ENCODE peak calls at places on chromosomes 16 and 17, in six cellular contexts. D is BJ; K is left ventricle myocardium inferior; U is CD8-positive, alpha-beta memory T cell; X is uterus; Q is body of pancreas. F is an unnamed sample. For H3K36me3, the result is how much of the 10 kb centered on the place peaks cover.

GRCh38 chr16:65295527-65295926 is 173.7 kb upstream of the CDH11 start:
- DNase-seq in D (no peak), K (no peak), U (no peak), X (no peak), Q (no peak), F (no peak)

GRCh38 chr16:52578007-52578828 is 31.3 kb upstream of the TOX3 start:
- DNase-seq in D (no peak), K (no peak), U (no peak), X (no peak), Q (no peak), F (no peak)

GRCh38 chr16:22631264-22631663 is 120.6 kb downstream of the NPIPB5 start:
- DNase-seq in D (no peak), K (no peak), U (no peak), X (no peak), Q (no peak), F (no peak)

GRCh38 chr17:1764274-1764673 is 2.4 kb downstream of the SERPINF1 start:
- DNase-seq in D (peak), K (peak), U (peak), X (peak), Q (no peak), F (peak)

GRCh38 chr16:88691924-88692560 is 5.7 kb upstream of the SNAI3 start:
- DNase-seq in D (no peak), K (no peak), U (no peak), X (no peak), Q (no peak), F (no peak)

GRCh38 chr17:3448059-3448630 is 14.5 kb upstream of the OR1E2 start:
- DNase-seq in D (no peak), K (no peak), U (no peak), X (no peak), Q (no peak), F (no peak)

GRCh38 chr16:65658339-65659275 is 536.7 kb upstream of the CDH11 start:
- DNase-seq in D (peak), K (no peak), U (no peak), X (peak), Q (no peak), F (no peak)

GRCh38 chr16:79658301-79659001 is 57.9 kb upstream of the MAF start:
- DNase-seq in D (no peak), K (no peak), U (no peak), X (no peak), Q (no peak), F (no peak)

GRCh38 chr17:7745748-7746470 is 28.4 kb downstream of the DNAH2 start:
- DNase-seq in D (peak), K (no peak), U (no peak), X (peak), Q (no peak), F (no peak)

GRCh38 chr17:7839199-7839889 is 5.3 kb downstream of the KDM6B start:
- DNase-seq in D (no peak), K (no peak), U (peak), X (no peak), Q (no peak), F (no peak)

GRCh38 chr17:32569171-32570080 is 82.6 kb downstream of the CDK5R1 start:
- DNase-seq in D (no peak), K (no peak), U (no peak), X (no peak), Q (no peak), F (no peak)

GRCh38 chr17:21106316-21106715 is 20.4 kb upstream of the DHRS7B start:
- DNase-seq in D (no peak), K (no peak), U (no peak), X (no peak), Q (no peak), F (no peak)

GRCh38 chr17:21105081-21105480 is 21.7 kb upstream of the DHRS7B start:
- DNase-seq in D (no peak), K (no peak), U (no peak), X (no peak), Q (no peak), F (no peak)

GRCh38 chr17:21113106-21113690 is 13.6 kb upstream of the DHRS7B start:
- DNase-seq in D (no peak), K (no peak), U (no peak), X (no peak), Q (no peak), F (no peak)

GRCh38 chr17:21104608-21105007 is 22.2 kb upstream of the DHRS7B start:
- DNase-seq in D (no peak), K (no peak), U (no peak), X (no peak), Q (no peak), F (no peak)

DNA sequence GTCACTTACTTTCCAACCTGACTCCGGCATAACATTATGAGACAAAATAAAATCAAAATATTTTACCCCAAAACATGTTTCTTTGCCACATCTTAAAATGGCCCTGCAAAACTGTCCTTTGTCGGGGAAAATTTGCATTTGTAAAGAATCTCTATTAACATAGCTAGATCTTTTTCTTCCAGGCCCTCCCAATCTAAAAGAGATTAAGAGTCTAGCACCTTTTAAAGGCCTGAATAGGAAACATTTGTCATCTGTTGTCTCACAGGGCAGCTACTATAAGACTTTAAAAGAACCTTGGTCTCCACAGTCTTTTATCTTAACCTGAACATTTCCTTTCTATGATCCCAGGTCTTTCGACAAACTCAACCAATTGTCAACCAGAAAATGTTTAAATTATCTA is 18.1 kb upstream of the DHRS7B start:
- DNase-seq in D (no peak), K (no peak), U (no peak), X (no peak), Q (no peak), F (no peak)
- H3K36me3 ChIP-seq in D (under half), K (under half), U (under half), X (under half), Q (under half), F (under half)

DNA sequence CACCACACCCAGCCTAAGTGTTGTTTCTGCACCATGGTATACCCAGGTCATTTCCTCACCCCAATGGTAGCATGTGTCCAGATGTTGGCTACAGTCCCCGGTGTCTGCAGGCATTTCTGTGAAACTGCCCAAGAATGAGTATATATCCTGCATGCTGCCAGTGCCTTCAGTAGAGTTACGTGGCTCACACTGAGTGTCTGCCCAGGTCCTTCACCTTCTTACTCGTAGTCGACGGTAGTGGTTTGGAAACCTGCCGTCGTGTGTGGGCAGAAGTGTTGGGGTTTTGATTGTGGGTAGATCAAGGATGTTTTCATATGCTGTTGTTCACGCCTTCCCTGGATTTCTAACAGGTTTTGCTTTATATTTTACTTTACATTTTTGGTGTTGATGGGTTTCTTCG is 16.8 kb downstream of the TCF25 start:
- DNase-seq in D (no peak), K (no peak), U (no peak), X (no peak), Q (no peak), F (no peak)
- H3K36me3 ChIP-seq in D (half or more), K (half or more), U (under half), X (under half), Q (under half), F (under half)

GRCh38 chr17:38897176-38897575 is 27.3 kb downstream of the LASP1 start:
- DNase-seq in D (no peak), K (peak), U (no peak), X (no peak), Q (peak), F (peak)
- H3K36me3 ChIP-seq in D (half or more), K (under half), U (under half), X (under half), Q (under half), F (under half)

GRCh38 chr17:45406107-45406506 is 26.6 kb downstream of the ARHGAP27 start:
- DNase-seq in D (no peak), K (no peak), U (no peak), X (no peak), Q (no peak), F (no peak)

GRCh38 chr17:45402916-45403315 is 29.8 kb downstream of the ARHGAP27 start:
- DNase-seq in D (no peak), K (no peak), U (no peak), X (no peak), Q (no peak), F (no peak)

GRCh38 chr17:45403906-45404490 is 28.7 kb downstream of the ARHGAP27 start:
- DNase-seq in D (no peak), K (no peak), U (no peak), X (no peak), Q (no peak), F (no peak)

GRCh38 chr17:45405250-45406086 is 27.2 kb downstream of the ARHGAP27 start:
- DNase-seq in D (no peak), K (no peak), U (no peak), X (no peak), Q (no peak), F (no peak)

GRCh38 chr17:45404870-45405249 is 27.8 kb downstream of the ARHGAP27 start:
- DNase-seq in D (no peak), K (no peak), U (no peak), X (no peak), Q (no peak), F (no peak)
- H3K36me3 ChIP-seq in D (under half), K (half or more), U (under half), X (under half), Q (under half), F (under half)

GRCh38 chr16:85946680-85947510 is 47.9 kb downstream of the IRF8 start:
- DNase-seq in D (no peak), K (no peak), U (no peak), X (no peak), Q (no peak), F (no peak)

GRCh38 chr16:85943702-85944101 is 44.7 kb downstream of the IRF8 start:
- DNase-seq in D (no peak), K (no peak), U (no peak), X (no peak), Q (no peak), F (no peak)

GRCh38 chr16:85944572-85945423 is 45.8 kb downstream of the IRF8 start:
- DNase-seq in D (no peak), K (no peak), U (no peak), X (no peak), Q (no peak), F (peak)

GRCh38 chr16:85947511-85948509 is 48.8 kb downstream of the IRF8 start:
- DNase-seq in D (no peak), K (no peak), U (no peak), X (no peak), Q (no peak), F (no peak)

GRCh38 chr16:85945424-85945751 is 46.4 kb downstream of the IRF8 start:
- DNase-seq in D (no peak), K (no peak), U (no peak), X (no peak), Q (no peak), F (no peak)
- H3K36me3 ChIP-seq in D (under half), K (under half), U (under half), X (under half), Q (under half), F (under half)